ENCODE peak calls at places on chromosome 7, in ten cellular contexts. G, T, X, A, N, O, J, S, M and C are unnamed samples.

GRCh38 chr7:6631605-6632004 is 5.5 kb upstream of the ZNF316 start:
- DNase-seq in T (no peak), A (no peak), O (no peak), X (no peak), S (no peak), J (no peak), M (no peak), G (no peak), N (no peak), C (no peak)

GRCh38 chr7:1505731-1506550 is 1.8 kb upstream of the INTS1 start:
- DNase-seq in M (no peak), S (no peak), A (no peak), J (no peak), G (no peak), X (no peak), T (no peak), N (no peak), O (peak), C (no peak)

GRCh38 chr7:141874787-141875186 is 33.5 kb upstream of the PRSS37 start:
- DNase-seq in O (no peak), M (no peak), T (no peak), X (no peak), G (peak), N (no peak), S (no peak), J (no peak), A (no peak), C (no peak)

GRCh38 chr7:572668-573495 is 53.2 kb upstream of the PDGFA start:
- DNase-seq in G (peak), O (no peak), X (no peak), A (no peak), T (no peak), M (no peak), N (no peak), S (no peak), J (no peak), C (no peak)

GRCh38 chr7:157514746-157515145 is 177.9 kb downstream of the DNAJB6 start:
- DNase-seq in O (no peak), X (no peak), T (no peak), N (no peak), M (no peak), G (no peak), A (no peak), J (no peak), S (no peak), C (no peak)

GRCh38 chr7:101792051-101792651 is 25.3 kb upstream of the CUX1 start:
- DNase-seq in A (peak), S (no peak), O (no peak), J (peak), G (no peak), X (peak), N (no peak), T (peak), M (no peak), C (no peak)

GRCh38 chr7:16646427-16647081 is 573 bp downstream of the BZW2 start:
- DNase-seq in N (peak), M (no peak), O (peak), T (no peak), J (no peak), G (no peak), X (no peak), S (no peak), A (no peak), C (no peak)

GRCh38 chr7:68107256-68107655 is 1110.6 kb downstream of the TYW1 start:
- DNase-seq in J (no peak), O (no peak), S (no peak), T (no peak), A (no peak), G (no peak), M (no peak), N (no peak), X (no peak), C (no peak)

GRCh38 chr7:82164813-82165212 is 278.8 kb downstream of the CACNA2D1 start:
- DNase-seq in A (no peak), X (no peak), J (peak), N (no peak), T (peak), G (peak), O (no peak), S (no peak), M (peak), C (no peak)

GRCh38 chr7:117706191-117706590 is 167.1 kb downstream of the CTTNBP2 start:
- DNase-seq in X (no peak), A (no peak), N (no peak), J (no peak), T (no peak), G (no peak), O (no peak), M (no peak), S (no peak), C (no peak)

GRCh38 chr7:128259131-128260056 is 18.3 kb downstream of the LEP start:
- DNase-seq in T (no peak), O (peak), G (no peak), M (peak), A (peak), X (no peak), S (no peak), N (no peak), J (no peak), C (no peak)

GRCh38 chr7:43647772-43648643 is 65.1 kb downstream of the STK17A start:
- DNase-seq in S (peak), O (no peak), X (peak), M (peak), N (peak), A (peak), J (peak), T (peak), G (peak), C (peak)

GRCh38 chr7:109532262-109532992 is 962.8 kb downstream of the DNAJB9 start:
- DNase-seq in O (no peak), X (no peak), T (no peak), S (no peak), A (no peak), M (no peak), J (no peak), N (no peak), G (no peak), C (no peak)

GRCh38 chr7:1043552-1044188 is 676 bp upstream of the GPR146 start:
- DNase-seq in A (no peak), N (no peak), G (no peak), O (no peak), S (no peak), X (no peak), J (no peak), T (no peak), M (no peak), C (no peak)

GRCh38 chr7:8261711-8262695 is at the start of gene ICA1:
- DNase-seq in N (peak), O (peak), J (peak), S (no peak), T (no peak), G (peak), M (no peak), X (no peak), A (peak), C (no peak)

GRCh38 chr7:141333459-141333858 is 217.8 kb upstream of the AGK start:
- DNase-seq in M (no peak), N (no peak), S (no peak), X (no peak), O (no peak), G (peak), A (no peak), T (no peak), J (no peak), C (no peak)

GRCh38 chr7:44175730-44176129 is 13.5 kb downstream of the GCK start:
- DNase-seq in N (no peak), T (no peak), G (no peak), X (no peak), A (no peak), O (no peak), J (no peak), M (no peak), S (no peak), C (no peak)

GRCh38 chr7:99312316-99313203 is 13.1 kb upstream of the ARPC1A start:
- DNase-seq in G (peak), O (peak), S (peak), J (peak), N (peak), A (peak), X (peak), M (peak), T (no peak), C (no peak)

GRCh38 chr7:101754432-101755159 is 62.8 kb upstream of the CUX1 start:
- DNase-seq in T (no peak), G (no peak), S (no peak), J (peak), A (no peak), N (no peak), X (no peak), M (peak), O (no peak), C (peak)

GRCh38 chr7:112540839-112541577 is 60.2 kb downstream of the LSMEM1 start:
- DNase-seq in S (no peak), J (no peak), T (no peak), O (no peak), A (no peak), X (no peak), N (no peak), M (no peak), G (no peak), C (no peak)

GRCh38 chr7:82264752-82265305 is 178.7 kb downstream of the CACNA2D1 start:
- DNase-seq in J (no peak), O (peak), G (no peak), S (no peak), A (no peak), N (no peak), M (no peak), T (no peak), X (no peak), C (no peak)

GRCh38 chr7:74579800-74580685 is 77.5 kb upstream of the GTF2I start:
- DNase-seq in O (no peak), M (peak), X (peak), G (no peak), S (no peak), N (no peak), J (no peak), A (no peak), T (no peak), C (no peak)

GRCh38 chr7:2204446-2204845 is 28.3 kb downstream of the MAD1L1 start:
- DNase-seq in M (no peak), A (no peak), S (no peak), X (no peak), O (no peak), T (no peak), G (no peak), J (no peak), N (no peak), C (no peak)

GRCh38 chr7:38796636-38797501 is 112.1 kb downstream of the VPS41 start:
- DNase-seq in S (no peak), X (peak), N (peak), M (peak), A (peak), O (peak), T (no peak), G (peak), J (peak), C (no peak)

GRCh38 chr7:68955656-68956055 is 642.6 kb upstream of the AUTS2 start:
- DNase-seq in S (no peak), N (no peak), J (no peak), X (no peak), M (no peak), O (no peak), G (no peak), T (no peak), A (no peak), C (no peak)

GRCh38 chr7:67553378-67553777 is 556.7 kb downstream of the TYW1 start:
- DNase-seq in N (no peak), S (no peak), X (no peak), A (no peak), O (no peak), M (no peak), J (no peak), G (no peak), T (no peak), C (no peak)

GRCh38 chr7:98394377-98394836 is 6.5 kb downstream of the BAIAP2L1 start:
- DNase-seq in S (no peak), O (no peak), T (peak), M (peak), A (no peak), X (no peak), J (peak), N (no peak), G (no peak), C (no peak)

GRCh38 chr7:92854501-92855238 is 18.3 kb upstream of the CDK6 start:
- DNase-seq in T (no peak), N (no peak), J (no peak), O (no peak), G (no peak), X (no peak), M (no peak), S (no peak), A (no peak), C (no peak)

GRCh38 chr7:2141656-2142055 is 91.1 kb downstream of the MAD1L1 start:
- DNase-seq in J (no peak), G (no peak), S (no peak), O (no peak), A (no peak), N (peak), X (no peak), T (no peak), M (no peak), C (no peak)

GRCh38 chr7:78863248-78863647 is 590.2 kb downstream of the MAGI2 start:
- DNase-seq in O (no peak), M (peak), S (no peak), T (no peak), A (no peak), J (no peak), N (no peak), G (peak), X (no peak), C (no peak)

GRCh38 chr7:93194368-93194767 is 31.9 kb downstream of the HEPACAM2 start:
- DNase-seq in J (peak), A (no peak), X (no peak), N (no peak), O (no peak), T (no peak), G (no peak), M (peak), S (no peak), C (no peak)

GRCh38 chr7:149770728-149771127 is 2.7 kb downstream of the ZNF467 start:
- DNase-seq in J (no peak), A (no peak), S (no peak), T (no peak), N (no peak), X (no peak), O (no peak), M (no peak), G (no peak), C (no peak)

GRCh38 chr7:116236020-116236630 is 25.8 kb downstream of the TES start:
- DNase-seq in G (peak), X (peak), J (peak), A (peak), M (peak), O (peak), N (peak), S (peak), T (no peak), C (no peak)

GRCh38 chr7:1439373-1440363 is 19.6 kb downstream of the MICALL2 start:
- DNase-seq in X (no peak), G (no peak), O (no peak), N (no peak), S (no peak), T (no peak), A (no peak), J (no peak), M (no peak), C (no peak)

GRCh38 chr7:131540491-131541162 is 15.8 kb downstream of the PODXL start:
- DNase-seq in A (no peak), G (no peak), J (no peak), X (peak), T (no peak), O (no peak), M (no peak), N (no peak), S (no peak), C (peak)

GRCh38 chr7:80095545-80095944 is 39.1 kb upstream of the GNAI1 start:
- DNase-seq in T (no peak), A (no peak), N (no peak), M (peak), X (no peak), G (peak), O (no peak), J (no peak), S (no peak), C (peak)

GRCh38 chr7:78379148-78379547 is 580.6 kb downstream of the PHTF2 start:
- DNase-seq in J (no peak), G (no peak), A (no peak), N (no peak), T (no peak), X (no peak), O (no peak), M (peak), S (no peak), C (no peak)

GRCh38 chr7:105567821-105568220 is 13.5 kb downstream of the EFCAB10 start:
- DNase-seq in M (no peak), J (no peak), O (no peak), T (no peak), X (no peak), N (no peak), G (no peak), A (no peak), S (no peak), C (no peak)

GRCh38 chr7:129161524-129161923 is 17.0 kb downstream of the TSPAN33 start:
- DNase-seq in N (no peak), G (no peak), S (no peak), T (no peak), A (no peak), J (no peak), M (no peak), X (no peak), O (no peak), C (no peak)

GRCh38 chr7:138089080-138089901 is 13.0 kb downstream of the AKR1D1 start:
- DNase-seq in J (peak), N (no peak), M (no peak), O (no peak), A (no peak), T (no peak), S (no peak), X (no peak), G (no peak), C (peak)

GRCh38 chr7:25031007-25031406 is 51.0 kb upstream of the OSBPL3 start:
- DNase-seq in J (no peak), A (no peak), G (no peak), O (no peak), N (no peak), X (no peak), M (no peak), S (no peak), T (no peak), C (no peak)

GRCh38 chr7:25034136-25034535 is 54.2 kb upstream of the OSBPL3 start:
- DNase-seq in X (no peak), S (no peak), N (no peak), A (no peak), T (no peak), M (no peak), G (no peak), J (no peak), O (no peak), C (no peak)

GRCh38 chr7:25032774-25033743 is 53.1 kb upstream of the OSBPL3 start:
- DNase-seq in N (no peak), M (peak), A (no peak), T (no peak), J (no peak), S (no peak), O (no peak), G (no peak), X (no peak), C (no peak)

GRCh38 chr7:25029075-25029474 is 49.1 kb upstream of the OSBPL3 start:
- DNase-seq in T (no peak), A (no peak), S (no peak), G (no peak), J (no peak), M (no peak), X (no peak), O (no peak), N (no peak), C (no peak)

GRCh38 chr7:25031432-25031831 is 51.5 kb upstream of the OSBPL3 start:
- DNase-seq in M (peak), O (no peak), N (no peak), T (no peak), J (no peak), S (no peak), G (peak), X (no peak), A (no peak), C (no peak)
- TF ChIP-seq CTCF in M (no peak), O (no peak), N (no peak), T (no peak), J (no peak), S (no peak), G (no peak), X (no peak), A (no peak), C (no peak)

GRCh38 chr7:36942558-36943354 is 218.5 kb upstream of the AOAH start:
- DNase-seq in G (no peak), O (no peak), M (no peak), A (no peak), S (no peak), N (no peak), X (no peak), T (no peak), J (no peak), C (no peak)
- H3K4me3 ChIP-seq in G (no peak), O (no peak), M (no peak), A (no peak), S (no peak), N (no peak), X (no peak), T (no peak), J (no peak), C (no peak)

DNA sequence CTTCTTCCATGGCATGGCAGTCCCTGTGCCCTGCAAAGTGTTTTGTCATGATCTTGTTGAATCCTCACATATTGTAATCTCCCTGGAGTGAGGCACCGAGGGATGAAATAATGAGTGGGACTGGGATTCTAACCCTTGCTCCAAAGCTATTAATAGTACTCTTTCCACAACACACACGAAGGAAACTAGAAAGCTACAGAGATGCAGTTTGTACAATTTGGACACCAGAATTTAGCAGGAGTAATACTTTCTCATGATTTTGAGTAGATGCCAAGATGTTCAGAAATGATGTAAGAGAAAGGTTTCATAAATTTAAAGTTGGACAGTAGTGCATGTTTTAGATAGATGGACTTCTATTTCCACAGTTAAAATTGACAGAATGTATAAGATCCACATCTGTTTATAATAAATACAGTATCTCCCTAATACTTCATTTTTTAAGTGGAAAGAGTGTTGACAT is 46.4 kb downstream of the PRR15 start:
- DNase-seq in J (no peak), T (no peak), N (no peak), A (no peak), X (no peak), G (no peak), O (no peak), S (no peak), M (no peak), C (no peak)
- TF ChIP-seq CTCF in J (no peak), T (no peak), N (no peak), A (no peak), X (no peak), G (no peak), O (no peak), S (no peak), M (no peak), C (no peak)

DNA sequence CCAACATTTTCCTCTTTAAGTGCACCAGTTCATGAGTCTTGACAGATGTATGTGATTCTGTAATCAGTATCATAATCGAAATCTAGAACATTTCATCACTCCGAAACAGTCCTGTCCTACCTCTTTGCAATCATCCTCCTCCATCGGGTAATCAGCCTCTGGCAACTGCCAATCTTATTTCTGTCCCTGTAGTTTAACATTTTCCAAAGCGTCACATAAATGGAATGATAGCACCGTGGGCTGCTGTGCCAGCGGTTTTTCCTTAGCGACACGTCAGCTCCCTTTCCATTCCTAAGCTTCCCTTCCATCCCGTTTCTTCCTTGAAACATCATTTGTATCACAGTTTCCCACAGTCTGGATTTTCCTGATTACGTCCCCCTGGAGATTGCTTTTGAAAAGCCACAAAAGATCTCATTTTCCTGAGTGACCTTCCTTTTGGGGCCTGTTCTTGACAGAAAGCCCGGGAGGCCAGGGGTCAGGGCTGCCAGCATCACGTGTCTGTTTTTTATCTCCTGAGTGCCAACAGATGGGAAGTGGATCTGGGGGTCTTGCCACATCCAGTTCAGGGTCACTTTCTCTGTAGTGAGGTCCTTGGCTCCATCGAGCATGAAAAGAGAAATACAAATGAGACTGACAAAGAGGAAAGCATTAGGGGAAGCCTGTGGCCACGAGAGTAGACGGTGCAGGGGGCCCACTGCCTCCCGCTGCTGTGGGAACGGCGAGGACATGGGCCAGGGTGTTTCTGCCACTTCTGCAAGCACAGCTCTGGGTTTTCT is 31.6 kb downstream of the TMEM120A start:
- DNase-seq in M (peak), T (no peak), O (no peak), J (peak), S (no peak), G (no peak), N (no peak), X (peak), A (no peak), C (no peak)
- H3K4me3 ChIP-seq in M (no peak), T (no peak), O (no peak), J (no peak), S (peak), G (no peak), N (no peak), X (no peak), A (no peak), C (no peak)

GRCh38 chr7:150860291-150860977 is 8.1 kb downstream of the AOC1 start:
- DNase-seq in J (no peak), A (no peak), X (peak), T (no peak), N (no peak), M (no peak), G (no peak), O (no peak), S (no peak), C (no peak)
- TF ChIP-seq CTCF in J (no peak), A (no peak), X (peak), T (no peak), N (no peak), M (no peak), G (no peak), O (peak), S (no peak), C (no peak)